ENCODE peak calls at places on chromosomes 2 and 18, in ten cellular contexts. One of them, this sample, is unnamed.

GRCh38 chr2:95388878-95389255 is 13.6 kb upstream of the FAHD2A start:
- DNase-seq in kidney epithelial cell: no peak
- DNase-seq in prostate gland: no peak
- DNase-seq in GM23338: no peak
- DNase-seq in PC-3: no peak
- DNase-seq in heart left ventricle: no peak
- DNase-seq in fibroblast of mammary gland: no peak
- DNase-seq in foreskin fibroblast: no peak
- DNase-seq in astrocyte of the spinal cord: no peak
- DNase-seq in AG04450: no peak
- DNase-seq in this sample: no peak

GRCh38 chr2:195458936-195459335 is 198.1 kb upstream of the SLC39A10 start:
- DNase-seq in AG04450: no peak
- DNase-seq in PC-3: peak
- DNase-seq in foreskin fibroblast: no peak
- DNase-seq in kidney epithelial cell: no peak
- DNase-seq in fibroblast of mammary gland: no peak
- DNase-seq in astrocyte of the spinal cord: no peak
- DNase-seq in prostate gland: no peak
- DNase-seq in heart left ventricle: no peak
- DNase-seq in GM23338: no peak
- DNase-seq in this sample: no peak

GRCh38 chr2:238381341-238382130 is 45.2 kb upstream of the ASB1 start:
- DNase-seq in AG04450: no peak
- DNase-seq in fibroblast of mammary gland: no peak
- DNase-seq in PC-3: no peak
- DNase-seq in foreskin fibroblast: no peak
- DNase-seq in astrocyte of the spinal cord: no peak
- DNase-seq in kidney epithelial cell: no peak
- DNase-seq in heart left ventricle: no peak
- DNase-seq in prostate gland: no peak
- DNase-seq in GM23338: no peak
- DNase-seq in this sample: no peak

GRCh38 chr2:239574434-239575156 is 173.8 kb upstream of the HDAC4 start:
- DNase-seq in GM23338: no peak
- DNase-seq in heart left ventricle: no peak
- DNase-seq in kidney epithelial cell: no peak
- DNase-seq in AG04450: no peak
- DNase-seq in PC-3: no peak
- DNase-seq in foreskin fibroblast: no peak
- DNase-seq in prostate gland: no peak
- DNase-seq in astrocyte of the spinal cord: no peak
- DNase-seq in fibroblast of mammary gland: peak
- DNase-seq in this sample: no peak

GRCh38 chr18:908631-909621 is 4.3 kb downstream of the ADCYAP1 start:
- DNase-seq in heart left ventricle: no peak
- DNase-seq in fibroblast of mammary gland: no peak
- DNase-seq in kidney epithelial cell: no peak
- DNase-seq in PC-3: no peak
- DNase-seq in GM23338: peak
- DNase-seq in foreskin fibroblast: no peak
- DNase-seq in astrocyte of the spinal cord: no peak
- DNase-seq in AG04450: no peak
- DNase-seq in prostate gland: no peak
- DNase-seq in this sample: no peak

GRCh38 chr2:191366199-191366598 is 121.0 kb downstream of the MYO1B start:
- DNase-seq in heart left ventricle: no peak
- DNase-seq in GM23338: no peak
- DNase-seq in kidney epithelial cell: no peak
- DNase-seq in prostate gland: no peak
- DNase-seq in AG04450: peak
- DNase-seq in foreskin fibroblast: peak
- DNase-seq in fibroblast of mammary gland: peak
- DNase-seq in astrocyte of the spinal cord: peak
- DNase-seq in PC-3: peak
- DNase-seq in this sample: peak

GRCh38 chr2:106694960-106695470 is 191.0 kb downstream of the ST6GAL2 start:
- DNase-seq in PC-3: no peak
- DNase-seq in astrocyte of the spinal cord: no peak
- DNase-seq in heart left ventricle: no peak
- DNase-seq in fibroblast of mammary gland: no peak
- DNase-seq in foreskin fibroblast: no peak
- DNase-seq in kidney epithelial cell: no peak
- DNase-seq in prostate gland: no peak
- DNase-seq in AG04450: no peak
- DNase-seq in GM23338: no peak
- DNase-seq in this sample: no peak

GRCh38 chr2:165558832-165559231 is 89.3 kb downstream of the CSRNP3 start:
- DNase-seq in GM23338: no peak
- DNase-seq in kidney epithelial cell: no peak
- DNase-seq in astrocyte of the spinal cord: no peak
- DNase-seq in prostate gland: no peak
- DNase-seq in PC-3: peak
- DNase-seq in heart left ventricle: no peak
- DNase-seq in AG04450: no peak
- DNase-seq in fibroblast of mammary gland: peak
- DNase-seq in foreskin fibroblast: no peak
- DNase-seq in this sample: no peak

GRCh38 chr2:17710547-17711248 is 42.9 kb downstream of the SMC6 start:
- DNase-seq in heart left ventricle: no peak
- DNase-seq in foreskin fibroblast: no peak
- DNase-seq in AG04450: no peak
- DNase-seq in fibroblast of mammary gland: no peak
- DNase-seq in GM23338: no peak
- DNase-seq in astrocyte of the spinal cord: no peak
- DNase-seq in prostate gland: no peak
- DNase-seq in PC-3: no peak
- DNase-seq in kidney epithelial cell: no peak
- DNase-seq in this sample: no peak

GRCh38 chr2:101340141-101340541 is 31.6 kb upstream of the RNF149 start:
- DNase-seq in foreskin fibroblast: no peak
- DNase-seq in PC-3: peak
- DNase-seq in heart left ventricle: no peak
- DNase-seq in prostate gland: no peak
- DNase-seq in GM23338: peak
- DNase-seq in AG04450: no peak
- DNase-seq in fibroblast of mammary gland: peak
- DNase-seq in kidney epithelial cell: no peak
- DNase-seq in astrocyte of the spinal cord: no peak
- DNase-seq in this sample: no peak

GRCh38 chr18:48815581-48816324 is 135.0 kb downstream of the SMAD7 start:
- DNase-seq in foreskin fibroblast: no peak
- DNase-seq in prostate gland: no peak
- DNase-seq in GM23338: no peak
- DNase-seq in kidney epithelial cell: no peak
- DNase-seq in PC-3: peak
- DNase-seq in astrocyte of the spinal cord: peak
- DNase-seq in AG04450: no peak
- DNase-seq in heart left ventricle: peak
- DNase-seq in fibroblast of mammary gland: no peak
- DNase-seq in this sample: no peak

GRCh38 chr2:161625996-161626395 is 1.8 kb downstream of the SLC4A10 start:
- DNase-seq in heart left ventricle: no peak
- DNase-seq in astrocyte of the spinal cord: no peak
- DNase-seq in foreskin fibroblast: no peak
- DNase-seq in fibroblast of mammary gland: no peak
- DNase-seq in PC-3: no peak
- DNase-seq in GM23338: peak
- DNase-seq in kidney epithelial cell: no peak
- DNase-seq in prostate gland: no peak
- DNase-seq in AG04450: no peak
- DNase-seq in this sample: no peak
- H3K4me3 ChIP-seq in heart left ventricle: no peak
- H3K4me3 ChIP-seq in astrocyte of the spinal cord: no peak
- H3K4me3 ChIP-seq in foreskin fibroblast: no peak
- H3K4me3 ChIP-seq in fibroblast of mammary gland: no peak
- H3K4me3 ChIP-seq in PC-3: no peak
- H3K4me3 ChIP-seq in GM23338: peak
- H3K4me3 ChIP-seq in kidney epithelial cell: no peak
- H3K4me3 ChIP-seq in prostate gland: no peak
- H3K4me3 ChIP-seq in AG04450: no peak
- H3K4me3 ChIP-seq in this sample: no peak

DNA sequence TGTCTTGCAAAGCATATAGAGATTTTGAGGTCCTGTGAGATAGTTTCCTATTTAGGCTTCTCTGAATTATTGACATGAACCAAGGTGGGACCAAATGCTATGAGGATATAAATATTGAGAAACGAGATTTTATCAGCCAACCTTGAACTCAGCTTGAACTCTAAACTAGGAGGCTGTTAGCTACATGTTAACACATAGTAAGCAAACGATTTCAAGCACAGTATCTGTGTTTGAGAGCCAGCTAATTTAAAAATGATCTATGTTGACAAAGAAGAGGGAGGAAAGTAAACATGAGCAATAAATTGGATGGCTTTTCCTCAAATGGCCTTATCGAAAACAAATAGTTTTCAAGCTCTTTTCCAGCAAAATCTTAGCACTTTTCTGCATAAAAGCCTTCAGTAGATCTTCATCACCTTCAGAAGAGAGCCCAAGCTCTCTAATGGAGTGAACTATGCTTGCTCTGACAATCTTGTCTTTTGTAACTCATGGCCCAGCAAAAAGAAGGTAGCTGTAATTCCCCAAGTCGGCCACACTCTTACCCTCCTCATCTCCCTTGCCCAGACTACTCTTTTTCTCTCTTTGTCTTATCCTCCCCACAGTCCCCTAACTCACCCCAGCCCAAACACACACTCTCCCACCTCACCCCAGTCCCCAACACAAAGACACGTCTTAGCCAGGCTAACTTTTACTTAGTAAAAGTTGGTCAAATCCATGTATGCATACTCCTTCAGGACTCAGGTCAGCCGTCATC is 14.7 kb downstream of the CD28 start:
- DNase-seq in fibroblast of mammary gland: no peak
- DNase-seq in PC-3: no peak
- DNase-seq in heart left ventricle: no peak
- DNase-seq in astrocyte of the spinal cord: no peak
- DNase-seq in prostate gland: no peak
- DNase-seq in kidney epithelial cell: no peak
- DNase-seq in GM23338: peak
- DNase-seq in foreskin fibroblast: no peak
- DNase-seq in AG04450: no peak
- DNase-seq in this sample: no peak
- TF ChIP-seq CTCF in fibroblast of mammary gland: no peak
- TF ChIP-seq CTCF in PC-3: no peak
- TF ChIP-seq CTCF in heart left ventricle: no peak
- TF ChIP-seq CTCF in astrocyte of the spinal cord: no peak
- TF ChIP-seq CTCF in prostate gland: no peak
- TF ChIP-seq CTCF in kidney epithelial cell: no peak
- TF ChIP-seq CTCF in GM23338: no peak
- TF ChIP-seq CTCF in foreskin fibroblast: no peak
- TF ChIP-seq CTCF in AG04450: no peak
- TF ChIP-seq CTCF in this sample: no peak

DNA sequence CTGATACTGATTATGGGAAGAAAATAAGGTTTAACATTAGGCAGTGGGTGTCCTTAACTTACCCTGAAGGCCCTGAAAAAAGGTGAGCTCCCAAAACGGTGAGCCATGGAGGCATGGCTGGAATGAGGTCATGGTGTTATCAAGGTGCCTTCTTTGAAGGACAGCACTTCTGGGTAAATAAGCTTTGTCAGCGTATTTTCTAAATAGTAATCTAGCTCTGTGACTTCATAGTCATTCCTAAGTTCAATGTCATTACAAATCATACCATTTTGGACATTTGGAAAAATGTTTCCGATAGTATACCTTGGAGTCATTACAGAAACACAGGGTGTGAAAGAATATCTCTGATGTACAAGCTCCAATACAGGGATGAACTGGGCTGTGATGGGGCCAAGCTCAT is 35.2 kb upstream of the CNGA3 start:
- DNase-seq in astrocyte of the spinal cord: no peak
- DNase-seq in kidney epithelial cell: no peak
- DNase-seq in fibroblast of mammary gland: no peak
- DNase-seq in GM23338: no peak
- DNase-seq in foreskin fibroblast: no peak
- DNase-seq in prostate gland: no peak
- DNase-seq in AG04450: no peak
- DNase-seq in PC-3: no peak
- DNase-seq in heart left ventricle: no peak
- DNase-seq in this sample: no peak
- H3K4me3 ChIP-seq in astrocyte of the spinal cord: no peak
- H3K4me3 ChIP-seq in kidney epithelial cell: no peak
- H3K4me3 ChIP-seq in fibroblast of mammary gland: no peak
- H3K4me3 ChIP-seq in GM23338: no peak
- H3K4me3 ChIP-seq in foreskin fibroblast: no peak
- H3K4me3 ChIP-seq in prostate gland: no peak
- H3K4me3 ChIP-seq in AG04450: no peak
- H3K4me3 ChIP-seq in PC-3: no peak
- H3K4me3 ChIP-seq in heart left ventricle: no peak
- H3K4me3 ChIP-seq in this sample: no peak

GRCh38 chr18:7089369-7089768 is 28.2 kb downstream of the LAMA1 start:
- DNase-seq in fibroblast of mammary gland: no peak
- DNase-seq in prostate gland: no peak
- DNase-seq in heart left ventricle: no peak
- DNase-seq in AG04450: no peak
- DNase-seq in kidney epithelial cell: no peak
- DNase-seq in astrocyte of the spinal cord: no peak
- DNase-seq in PC-3: no peak
- DNase-seq in foreskin fibroblast: no peak
- DNase-seq in GM23338: no peak
- DNase-seq in this sample: no peak

GRCh38 chr18:7082666-7083065 is 34.9 kb downstream of the LAMA1 start:
- DNase-seq in heart left ventricle: no peak
- DNase-seq in fibroblast of mammary gland: no peak
- DNase-seq in AG04450: no peak
- DNase-seq in kidney epithelial cell: no peak
- DNase-seq in PC-3: no peak
- DNase-seq in foreskin fibroblast: no peak
- DNase-seq in GM23338: no peak
- DNase-seq in prostate gland: no peak
- DNase-seq in astrocyte of the spinal cord: no peak
- DNase-seq in this sample: no peak

GRCh38 chr18:7079231-7079630 is 38.4 kb downstream of the LAMA1 start:
- DNase-seq in GM23338: no peak
- DNase-seq in PC-3: no peak
- DNase-seq in kidney epithelial cell: no peak
- DNase-seq in heart left ventricle: no peak
- DNase-seq in astrocyte of the spinal cord: no peak
- DNase-seq in prostate gland: no peak
- DNase-seq in AG04450: no peak
- DNase-seq in fibroblast of mammary gland: no peak
- DNase-seq in foreskin fibroblast: no peak
- DNase-seq in this sample: no peak

GRCh38 chr18:7084080-7084765 is 33.4 kb downstream of the LAMA1 start:
- DNase-seq in heart left ventricle: no peak
- DNase-seq in astrocyte of the spinal cord: no peak
- DNase-seq in PC-3: no peak
- DNase-seq in foreskin fibroblast: peak
- DNase-seq in GM23338: no peak
- DNase-seq in fibroblast of mammary gland: peak
- DNase-seq in kidney epithelial cell: no peak
- DNase-seq in AG04450: peak
- DNase-seq in prostate gland: no peak
- DNase-seq in this sample: no peak

DNA sequence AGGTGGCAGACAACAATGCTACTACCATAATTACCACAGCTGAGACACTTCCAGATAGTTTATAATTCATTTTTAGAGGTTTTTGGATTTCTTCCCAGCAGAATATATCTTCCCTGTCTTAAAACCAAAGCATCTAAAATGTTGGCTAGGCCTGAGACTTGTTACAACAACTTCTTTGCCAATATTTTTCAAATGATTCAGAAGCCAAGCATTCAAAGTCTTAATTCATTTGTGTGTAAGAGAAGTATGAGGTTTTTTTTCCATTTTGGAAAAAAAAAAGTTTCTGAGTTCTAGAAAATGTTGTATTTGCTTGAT is 32.9 kb downstream of the LAMA1 start:
- DNase-seq in heart left ventricle: no peak
- DNase-seq in fibroblast of mammary gland: peak
- DNase-seq in astrocyte of the spinal cord: peak
- DNase-seq in GM23338: no peak
- DNase-seq in kidney epithelial cell: peak
- DNase-seq in AG04450: peak
- DNase-seq in foreskin fibroblast: peak
- DNase-seq in PC-3: no peak
- DNase-seq in prostate gland: no peak
- DNase-seq in this sample: peak
- TF ChIP-seq CTCF in heart left ventricle: no peak
- TF ChIP-seq CTCF in fibroblast of mammary gland: no peak
- TF ChIP-seq CTCF in astrocyte of the spinal cord: no peak
- TF ChIP-seq CTCF in GM23338: no peak
- TF ChIP-seq CTCF in kidney epithelial cell: no peak
- TF ChIP-seq CTCF in AG04450: no peak
- TF ChIP-seq CTCF in foreskin fibroblast: no peak
- TF ChIP-seq CTCF in PC-3: no peak
- TF ChIP-seq CTCF in prostate gland: no peak
- TF ChIP-seq CTCF in this sample: no peak

This sample was measured in AG04449.